ENCODE peak calls at places on chromosomes 12 and 14, in eight cellular contexts. H is heart left ventricle; E is CD8-positive, alpha-beta T cell; B is kidney; G is A549; K is heart right ventricle; O is colonic mucosa; V is upper lobe of right lung. D is an unnamed sample.
A peak's percentile ranks its signal among the peaks of the same experiment; 100 is the strongest.

GRCh38 chr12:29552324-29552927 is 54.9 kb upstream of the OVCH1 start:
- DNase-seq in H (peak; percentile 75), E (peak; percentile 47), B (peak; percentile 57), G (peak; percentile 43), K (peak; percentile 74), O (peak; percentile 70), V (peak; percentile 68), D (peak; percentile 69)

GRCh38 chr12:72574138-72574537 is 302.0 kb downstream of the TRHDE start:
- DNase-seq in H (no peak), E (no peak), B (no peak), G (no peak), K (no peak), O (no peak), V (no peak), D (no peak)

GRCh38 chr12:81888341-81888740 is 129.2 kb upstream of the PPFIA2 start:
- DNase-seq in H (no peak), E (no peak), B (no peak), G (no peak), K (no peak), O (no peak), V (no peak), D (no peak)

GRCh38 chr14:89089330-89089729 is 264.9 kb downstream of the TTC8 start:
- DNase-seq in H (no peak), E (no peak), B (no peak), G (no peak), K (no peak), O (no peak), V (no peak), D (no peak)

GRCh38 chr14:39229601-39230110 is 4.1 kb upstream of the MIA2 start:
- DNase-seq in H (no peak), E (no peak), B (no peak), G (no peak), K (no peak), O (no peak), V (no peak), D (no peak)

GRCh38 chr14:24397639-24398297 is 1.0 kb upstream of the NYNRIN start:
- DNase-seq in H (no peak), E (no peak), B (no peak), G (no peak), K (no peak), O (no peak), V (no peak), D (no peak)

GRCh38 chr12:102385343-102385742 is 95.0 kb downstream of the IGF1 start:
- DNase-seq in H (no peak), E (no peak), B (no peak), G (no peak), K (no peak), O (no peak), V (no peak), D (no peak)

GRCh38 chr12:109710747-109711595 is 2.7 kb upstream of the FAM222A start:
- DNase-seq in H (no peak), E (no peak), B (no peak), G (peak; percentile 84), K (no peak), O (no peak), V (no peak), D (no peak)

GRCh38 chr12:27534765-27535161 is 10.8 kb downstream of the PPFIBP1 start:
- DNase-seq in H (no peak), E (no peak), B (no peak), G (no peak), K (no peak), O (no peak), V (no peak), D (no peak)

GRCh38 chr12:109757671-109758265 is 44.1 kb downstream of the FAM222A start:
- DNase-seq in H (no peak), E (no peak), B (no peak), G (no peak), K (no peak), O (no peak), V (peak; percentile 37), D (no peak)

DNA sequence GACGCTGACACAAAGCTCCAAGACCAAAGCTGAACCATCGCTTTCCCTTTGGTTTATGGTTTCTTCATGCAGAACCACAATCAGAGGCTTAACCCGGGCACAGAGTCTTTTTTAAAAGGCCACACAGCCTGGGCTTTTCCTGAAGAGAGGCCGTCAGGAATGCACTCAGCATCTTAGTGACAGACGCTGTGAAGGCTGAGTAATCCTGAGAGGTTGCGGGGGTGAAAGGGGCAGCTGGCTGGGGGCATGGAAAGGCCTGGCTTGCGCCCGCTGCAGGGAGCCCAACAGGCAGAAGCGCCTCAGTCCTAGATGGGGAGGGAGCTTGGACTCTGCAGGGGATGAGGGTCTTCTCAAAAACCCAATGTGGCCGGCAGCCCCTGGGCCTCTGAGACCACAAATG is 13.6 kb downstream of the CTDSP2 start:
- DNase-seq in H (no peak), E (no peak), B (no peak), G (no peak), K (no peak), O (no peak), V (no peak), D (no peak)
- H3K4me1 ChIP-seq in H (peaks cover 93% of the 10 kb centered on the region), E (peaks cover 75% of the 10 kb centered on the region), B (peaks cover 51% of the 10 kb centered on the region), G (peaks cover 19% of the 10 kb centered on the region), K (peaks cover 99% of the 10 kb centered on the region), O (peaks cover 59% of the 10 kb centered on the region), V (peaks cover 96% of the 10 kb centered on the region), D (peaks cover 70% of the 10 kb centered on the region)

GRCh38 chr14:53979747-53980642 is 23.4 kb upstream of the BMP4 start:
- DNase-seq in H (peak; percentile 24), E (no peak), B (no peak), G (peak; percentile 27), K (peak; percentile 25), O (no peak), V (no peak), D (peak; percentile 21)
- H3K4me1 ChIP-seq in H (peaks cover 3% of the 10 kb centered on the region), E (no peaks in the 10 kb centered on the region), B (no peaks in the 10 kb centered on the region), G (peaks cover 19% of the 10 kb centered on the region), K (peaks cover 5% of the 10 kb centered on the region), O (no peaks in the 10 kb centered on the region), V (no peaks in the 10 kb centered on the region), D (no peaks in the 10 kb centered on the region)

GRCh38 chr14:55539975-55540374 is 40.0 kb upstream of the KTN1 start:
- DNase-seq in H (no peak), E (no peak), B (no peak), G (no peak), K (no peak), O (no peak), V (no peak), D (no peak)
- H3K4me1 ChIP-seq in H (no peaks in the 10 kb centered on the region), E (no peaks in the 10 kb centered on the region), B (no peaks in the 10 kb centered on the region), G (peaks cover 23% of the 10 kb centered on the region), K (no peaks in the 10 kb centered on the region), O (no peaks in the 10 kb centered on the region), V (no peaks in the 10 kb centered on the region), D (no peaks in the 10 kb centered on the region)

DNA sequence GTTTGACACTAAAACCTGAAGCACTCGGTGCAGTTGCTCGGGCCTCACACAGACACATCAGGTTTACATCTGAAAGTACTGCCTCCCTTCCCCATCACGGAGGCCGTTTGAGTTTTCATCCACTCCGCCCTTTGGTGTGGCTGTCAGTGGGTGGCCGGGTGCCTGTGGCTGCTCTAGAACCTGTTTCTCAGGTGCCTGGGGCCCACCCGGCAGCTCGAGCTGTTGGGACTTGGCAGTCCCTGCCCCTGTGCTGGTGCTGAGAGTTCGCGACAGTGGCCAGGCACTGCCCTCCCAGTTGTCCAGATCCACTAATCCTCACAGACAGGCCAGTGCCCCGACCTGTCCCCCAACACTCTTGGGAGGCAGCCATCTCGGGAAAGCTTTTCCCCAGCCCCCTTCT is 22.4 kb downstream of the XRCC3 start:
- DNase-seq in H (no peak), E (no peak), B (no peak), G (no peak), K (no peak), O (no peak), V (peak; percentile 64), D (peak; percentile 10)
- H3K4me1 ChIP-seq in H (peaks cover 32% of the 10 kb centered on the region), E (no peaks in the 10 kb centered on the region), B (peaks cover 6% of the 10 kb centered on the region), G (peaks cover 10% of the 10 kb centered on the region), K (peaks cover 54% of the 10 kb centered on the region), O (peaks cover 11% of the 10 kb centered on the region), V (peaks cover 43% of the 10 kb centered on the region), D (peaks cover 17% of the 10 kb centered on the region)

GRCh38 chr14:94571395-94571794 is 9.8 kb upstream of the SERPINA5 start:
- DNase-seq in H (no peak), E (no peak), B (no peak), G (no peak), K (no peak), O (no peak), V (no peak), D (no peak)
- H3K4me1 ChIP-seq in H (no peaks in the 10 kb centered on the region), E (no peaks in the 10 kb centered on the region), B (no peaks in the 10 kb centered on the region), G (no peaks in the 10 kb centered on the region), K (no peaks in the 10 kb centered on the region), O (no peaks in the 10 kb centered on the region), V (no peaks in the 10 kb centered on the region), D (no peaks in the 10 kb centered on the region)

GRCh38 chr12:68614772-68615171 is 4.1 kb downstream of the RAP1B start:
- DNase-seq in H (no peak), E (no peak), B (no peak), G (no peak), K (no peak), O (no peak), V (no peak), D (no peak)
- H3K4me1 ChIP-seq in H (peaks cover 63% of the 10 kb centered on the region), E (peaks cover 63% of the 10 kb centered on the region), B (peaks cover 33% of the 10 kb centered on the region), G (peaks cover 56% of the 10 kb centered on the region), K (peaks cover 81% of the 10 kb centered on the region), O (peaks cover 15% of the 10 kb centered on the region), V (peaks cover 76% of the 10 kb centered on the region), D (peaks cover 52% of the 10 kb centered on the region)

GRCh38 chr14:69611264-69612013 is at the start of gene SUSD6:
- DNase-seq in H (peak; percentile 94), E (peak; percentile 84), B (peak; percentile 98), G (peak; percentile 86), K (peak; percentile 93), O (peak; percentile 88), V (peak; percentile 96), D (peak; percentile 94)

GRCh38 chr14:69612014-69612758 is 790 bp downstream of the SUSD6 start:
- DNase-seq in H (peak; percentile 49), E (no peak), B (peak; percentile 81), G (no peak), K (peak; percentile 32), O (peak; percentile 45), V (peak; percentile 73), D (peak; percentile 50)

GRCh38 chr14:69612759-69613145 is 1.4 kb downstream of the SUSD6 start:
- DNase-seq in H (no peak), E (no peak), B (no peak), G (no peak), K (no peak), O (no peak), V (no peak), D (no peak)

GRCh38 chr14:69610020-69610858 is 1.2 kb upstream of the SUSD6 start:
- DNase-seq in H (no peak), E (no peak), B (no peak), G (no peak), K (no peak), O (peak; percentile 33), V (no peak), D (no peak)

DNA sequence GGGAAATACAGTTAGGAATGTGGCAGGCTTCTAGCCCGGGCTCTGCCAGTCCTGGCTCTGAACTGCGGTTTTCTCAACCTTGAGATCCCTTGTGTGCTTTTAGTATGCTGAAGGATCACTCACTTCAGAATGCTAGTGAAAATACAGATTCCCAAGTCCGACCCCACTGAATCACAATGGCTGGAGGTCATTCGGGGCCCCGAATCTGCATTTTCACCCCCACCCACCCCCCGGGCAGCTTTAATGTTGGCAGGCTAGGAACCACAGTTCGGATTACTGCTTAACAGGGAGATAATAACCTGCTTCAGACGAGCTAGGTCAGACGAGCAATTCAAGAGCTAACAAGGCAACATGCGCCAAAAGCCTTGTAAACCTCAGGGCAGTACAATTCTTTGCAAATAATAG is 535 bp upstream of the SUSD6 start:
- DNase-seq in H (no peak), E (no peak), B (no peak), G (no peak), K (no peak), O (no peak), V (no peak), D (no peak)
- H3K4me1 ChIP-seq in H (peaks cover 44% of the 10 kb centered on the region), E (peaks cover 49% of the 10 kb centered on the region), B (peaks cover 38% of the 10 kb centered on the region), G (peaks cover 36% of the 10 kb centered on the region), K (peaks cover 54% of the 10 kb centered on the region), O (peaks cover 4% of the 10 kb centered on the region), V (peaks cover 41% of the 10 kb centered on the region), D (peaks cover 54% of the 10 kb centered on the region)

D was measured in transverse colon.